ENCODE peak calls at places on chromosomes 2 and 18, in seven cellular contexts. C is tibial nerve, D is endothelial cell of umbilical vein, H is suprapubic skin, P is body of pancreas, U is esophagus squamous epithelium, B is GM12878. N is an unnamed sample. For H3K4me1 and H3K9me3, the result is how much of the 10 kb centered on the place peaks cover.

GRCh38 chr2:109727929-109728447 is 66.1 kb upstream of the RGPD5 start:
- DNase-seq in D (no peak), C (no peak), B (no peak), P (no peak), H (no peak), U (no peak), N (no peak)

GRCh38 chr2:165576409-165576808 is 106.9 kb downstream of the CSRNP3 start:
- DNase-seq in P (no peak), U (no peak), C (no peak), H (no peak), B (no peak), D (no peak), N (no peak)

GRCh38 chr18:42801706-42802105 is 313.8 kb downstream of the RIT2 start:
- DNase-seq in B (no peak), U (no peak), C (no peak), P (no peak), D (no peak), H (no peak), N (no peak)

GRCh38 chr2:48844418-48845155 is 89.1 kb upstream of the LHCGR start:
- DNase-seq in D (no peak), U (no peak), H (no peak), B (no peak), C (no peak), P (no peak), N (no peak)

GRCh38 chr2:106990307-106990706 is 104.3 kb upstream of the ST6GAL2 start:
- DNase-seq in H (no peak), P (no peak), B (no peak), D (no peak), C (no peak), U (no peak), N (no peak)

GRCh38 chr2:232988444-232988843 is 24.6 kb downstream of the NGEF start:
- DNase-seq in P (peak), C (peak), B (no peak), U (no peak), D (peak), H (no peak), N (peak)

GRCh38 chr2:110105608-110106467 is 9.8 kb downstream of the MALL start:
- DNase-seq in H (no peak), D (peak), U (no peak), C (no peak), B (no peak), P (peak), N (no peak)

GRCh38 chr2:29580223-29580622 is 341.2 kb downstream of the ALK start:
- DNase-seq in U (no peak), H (no peak), D (no peak), C (no peak), P (no peak), B (no peak), N (no peak)

GRCh38 chr2:172381275-172381608 is 46.1 kb upstream of the ITGA6 start:
- DNase-seq in D (no peak), U (no peak), P (no peak), B (no peak), C (no peak), H (no peak), N (no peak)

GRCh38 chr2:178202927-178203326 is 8.6 kb downstream of the OSBPL6 start:
- DNase-seq in C (no peak), H (no peak), U (no peak), D (no peak), P (no peak), B (no peak), N (no peak)
- H3K4me1 ChIP-seq in C (under half), H (under half), U (under half), D (under half), P (under half), B (under half), N (under half)

DNA sequence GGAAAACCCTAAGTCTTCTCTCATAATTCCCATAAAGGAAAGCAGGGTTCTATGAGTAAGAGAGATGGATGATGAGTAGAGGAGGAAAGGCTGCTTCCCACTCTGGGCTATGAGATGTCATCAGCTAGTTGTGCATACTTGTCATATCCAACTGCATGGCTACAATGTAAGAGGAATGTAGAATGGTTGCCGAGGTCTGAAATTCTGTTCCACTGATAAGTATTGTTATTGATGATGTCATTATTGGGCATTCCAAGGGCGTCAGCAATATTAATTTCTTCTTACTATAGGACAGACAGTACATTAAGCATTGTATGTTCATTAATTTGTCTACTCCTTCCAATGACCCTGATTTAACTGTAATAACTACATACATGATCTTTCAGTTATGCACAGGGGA is 88.1 kb downstream of the L3MBTL4 start:
- DNase-seq in C (no peak), B (no peak), P (no peak), D (no peak), U (no peak), H (no peak), N (no peak)
- H3K9me3 ChIP-seq in C (under half), B (under half), P (under half), D (under half), U (under half), H (under half), N (under half)

GRCh38 chr2:37196320-37197195 is at the start of gene CEBPZOS:
- DNase-seq in U (peak), D (peak), H (peak), P (peak), B (peak), C (peak), N (peak)
- TF ChIP-seq POLR2A in U (peak), D (peak), H (peak), P (peak), B (peak), C (no peak), N (peak)

GRCh38 chr18:47168509-47168908 is 7.7 kb downstream of the IER3IP1 start:
- DNase-seq in D (no peak), P (no peak), U (no peak), B (no peak), C (no peak), H (no peak), N (no peak)
- H3K4me1 ChIP-seq in D (under half), P (under half), U (under half), B (under half), C (under half), H (under half), N (under half)

DNA sequence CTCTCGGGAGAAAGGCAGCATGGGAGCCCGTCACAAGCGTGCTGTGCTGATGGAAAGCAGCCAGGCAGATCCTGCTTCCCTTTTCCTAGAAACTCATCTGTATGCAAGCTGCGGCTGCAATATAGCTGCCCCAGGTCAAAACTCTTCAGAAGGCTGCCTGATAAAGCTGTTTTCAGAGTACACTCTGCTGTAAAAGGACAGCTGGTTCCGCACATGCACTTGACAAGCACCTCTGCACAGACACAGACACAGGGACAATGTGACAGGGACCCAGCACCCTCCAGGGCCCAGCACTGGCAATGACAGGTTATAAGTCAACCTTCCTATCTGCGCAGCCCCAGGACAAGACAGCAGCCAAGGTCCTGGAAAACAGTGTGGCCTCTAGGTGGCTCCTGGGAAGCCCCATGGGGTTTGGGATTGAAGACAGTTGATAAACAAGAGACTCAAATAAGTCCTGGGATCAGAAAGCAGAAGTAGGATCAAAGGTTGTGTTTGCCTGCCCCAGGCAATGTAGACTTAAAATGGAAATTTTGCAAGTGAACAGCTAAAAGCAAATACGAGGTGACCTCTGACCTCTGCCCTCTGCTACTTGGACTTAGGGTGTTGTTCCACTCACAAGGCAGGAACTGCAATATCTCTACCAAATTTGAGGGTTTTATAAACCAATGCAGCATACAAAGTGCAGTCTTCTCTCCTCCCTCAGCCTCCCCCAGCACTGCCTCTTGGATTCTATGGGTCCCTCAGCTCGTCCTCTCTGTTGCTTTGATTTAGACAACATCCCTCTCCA is 16.9 kb downstream of the SLC66A2 start:
- DNase-seq in H (peak), U (no peak), P (peak), B (no peak), C (no peak), D (no peak), N (no peak)
- H3K9me3 ChIP-seq in H (under half), U (under half), P (under half), B (under half), C (half or more), D (under half), N (under half)

GRCh38 chr18:50281295-50281971 is at the start of gene MBD1:
- DNase-seq in C (peak), P (peak), B (peak), D (peak), U (peak), H (peak), N (peak)
- TF ChIP-seq POLR2A in C (peak), P (peak), B (no peak), D (peak), U (peak), H (no peak), N (peak)

DNA sequence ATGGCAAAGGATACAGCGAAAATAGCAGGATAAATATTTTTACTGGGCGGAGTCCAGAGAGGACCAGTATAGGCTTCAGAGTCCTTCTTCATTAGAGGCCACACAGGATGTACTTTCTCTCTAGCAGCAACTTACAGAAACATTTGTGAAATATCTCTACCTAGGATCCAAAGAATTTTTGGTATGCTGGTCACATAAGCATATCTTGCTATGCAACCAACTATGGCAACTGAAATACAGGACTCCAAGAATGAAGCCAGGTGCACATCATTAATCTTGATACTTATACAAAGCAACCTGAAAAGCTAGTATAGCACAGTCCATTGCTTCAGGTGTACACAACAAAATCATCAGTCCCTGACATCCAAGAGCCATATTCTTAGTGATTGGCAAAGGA is 59.1 kb upstream of the NABP1 start:
- DNase-seq in C (no peak), B (no peak), U (no peak), P (no peak), H (no peak), D (no peak), N (no peak)
- H3K4me1 ChIP-seq in C (under half), B (under half), U (under half), P (under half), H (under half), D (under half), N (under half)

DNA sequence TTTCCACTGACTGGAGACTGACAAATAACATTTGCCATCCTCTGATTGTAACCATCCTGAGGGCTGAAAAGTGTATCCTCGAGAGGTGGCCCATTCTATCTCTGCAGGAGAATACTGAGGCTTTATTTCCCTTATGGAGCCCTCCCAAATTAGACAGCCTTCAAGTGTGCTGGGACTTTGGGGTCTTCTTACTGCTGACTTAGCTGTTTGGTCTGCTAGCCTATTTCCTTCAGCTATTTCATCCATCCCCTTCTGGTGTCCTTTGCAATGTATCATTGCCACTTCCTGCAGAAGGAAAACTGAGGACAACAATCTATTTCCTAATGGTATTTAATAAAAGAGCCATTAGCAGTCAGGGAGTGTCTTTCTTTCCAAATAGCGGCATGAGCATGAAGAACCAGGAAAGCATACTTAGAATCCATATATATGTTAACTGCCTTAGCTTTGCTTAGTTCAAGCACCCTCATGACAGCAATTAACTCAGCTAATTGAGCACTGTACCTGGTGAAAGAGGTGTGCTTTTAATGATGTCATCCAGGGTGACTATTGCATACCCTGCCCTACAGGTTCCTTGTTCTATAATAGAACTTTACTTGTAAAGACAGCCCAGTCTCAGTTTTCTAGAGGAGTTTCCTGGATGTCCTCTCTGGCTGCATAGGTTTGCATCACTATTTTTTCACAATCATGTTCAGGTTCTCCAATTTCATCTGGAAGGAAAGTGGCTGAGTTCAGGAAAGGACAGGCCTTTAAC is 24.0 kb downstream of the CMPK2 start:
- DNase-seq in D (no peak), C (no peak), U (no peak), H (no peak), P (no peak), B (no peak), N (no peak)
- H3K9me3 ChIP-seq in D (under half), C (half or more), U (under half), H (under half), P (under half), B (under half), N (under half)